ENCODE peak calls at places on chromosomes 2 and 18, in four cellular contexts. F is GM12878, U is tibial nerve, P is testis. R is an unnamed sample.

GRCh38 chr2:226187601-226188000 is 612.0 kb downstream of the IRS1 start:
- DNase-seq in P (no peak), U (no peak), F (no peak), R (no peak)

GRCh38 chr2:68747413-68747812 is 12.8 kb downstream of the ARHGAP25 start:
- DNase-seq in F (no peak), P (no peak), U (no peak), R (peak)

GRCh38 chr2:240855670-240856069 is 13.0 kb upstream of the AGXT start:
- DNase-seq in P (no peak), F (no peak), U (no peak), R (no peak)

GRCh38 chr18:79569720-79570119 is 109.9 kb upstream of the CTDP1 start:
- DNase-seq in F (no peak), P (no peak), U (no peak), R (no peak)

GRCh38 chr18:37419272-37419671 is 146.3 kb downstream of the CELF4 start:
- DNase-seq in U (no peak), P (no peak), F (no peak), R (no peak)

GRCh38 chr2:178361588-178361987 is 89.4 kb downstream of the PRKRA start:
- DNase-seq in P (no peak), F (no peak), U (no peak), R (no peak)

GRCh38 chr2:13524492-13524891 is 807.8 kb downstream of the TRIB2 start:
- DNase-seq in P (no peak), F (no peak), U (no peak), R (no peak)

GRCh38 chr2:10385933-10386773 is 62.0 kb downstream of the ODC1 start:
- DNase-seq in F (no peak), U (no peak), P (no peak), R (no peak)

GRCh38 chr2:189927823-189928222 is 134.7 kb downstream of the MSTN start:
- DNase-seq in U (no peak), P (no peak), F (no peak), R (no peak)

GRCh38 chr2:167293172-167293781 is 405.0 kb downstream of the XIRP2 start:
- DNase-seq in U (peak), F (no peak), P (peak), R (no peak)

GRCh38 chr2:113233593-113234550 is 44.8 kb downstream of the PAX8 start:
- DNase-seq in F (no peak), U (no peak), P (peak), R (no peak)

GRCh38 chr18:38445485-38446145 is 880.0 kb upstream of the CELF4 start:
- DNase-seq in F (no peak), U (no peak), P (no peak), R (no peak)

GRCh38 chr2:22455086-22455485 is 929.9 kb upstream of the KLHL29 start:
- DNase-seq in F (no peak), P (no peak), U (no peak), R (no peak)

GRCh38 chr2:64644240-64645013 is 9.3 kb downstream of the SERTAD2 start:
- DNase-seq in P (peak), F (no peak), U (peak), R (peak)

GRCh38 chr18:39414009-39414700 is 1848.6 kb upstream of the CELF4 start:
- DNase-seq in F (no peak), U (no peak), P (no peak), R (no peak)

GRCh38 chr2:59425292-59425691 is 1128.2 kb downstream of the BCL11A start:
- DNase-seq in P (no peak), F (no peak), U (no peak), R (no peak)

GRCh38 chr2:12502759-12503158 is 214.0 kb upstream of the TRIB2 start:
- DNase-seq in P (no peak), F (no peak), U (no peak), R (no peak)

GRCh38 chr18:63528863-63529492 is 13.2 kb upstream of the SERPINB12 start:
- DNase-seq in P (peak), U (no peak), F (no peak), R (no peak)

GRCh38 chr2:98909381-98910211 is 26.4 kb downstream of the CRACDL start:
- DNase-seq in U (no peak), P (no peak), F (no peak), R (peak)

GRCh38 chr2:15636972-15637785 is 45.5 kb downstream of the DDX1 start:
- DNase-seq in P (peak), U (peak), F (no peak), R (peak)

GRCh38 chr2:59585657-59586056 is 967.8 kb downstream of the BCL11A start:
- DNase-seq in U (no peak), P (no peak), F (no peak), R (no peak)

GRCh38 chr2:20456049-20456665 is 9.3 kb downstream of the RHOB start:
- DNase-seq in P (no peak), F (no peak), U (no peak), R (no peak)

GRCh38 chr18:11976882-11977281 is 4.4 kb upstream of the IMPA2 start:
- DNase-seq in F (no peak), P (no peak), U (no peak), R (no peak)

GRCh38 chr2:36356990-36357505 is 1.5 kb downstream of the CRIM1 start:
- DNase-seq in P (peak), F (no peak), U (peak), R (peak)

GRCh38 chr2:36355157-36355889 is at the start of gene CRIM1:
- DNase-seq in F (no peak), P (peak), U (peak), R (peak)

GRCh38 chr2:36355890-36356198 is 266 bp downstream of the CRIM1 start:
- DNase-seq in P (no peak), U (no peak), F (no peak), R (no peak)

GRCh38 chr2:36357506-36358316 is 2.1 kb downstream of the CRIM1 start:
- DNase-seq in F (no peak), P (peak), U (peak), R (no peak)

DNA sequence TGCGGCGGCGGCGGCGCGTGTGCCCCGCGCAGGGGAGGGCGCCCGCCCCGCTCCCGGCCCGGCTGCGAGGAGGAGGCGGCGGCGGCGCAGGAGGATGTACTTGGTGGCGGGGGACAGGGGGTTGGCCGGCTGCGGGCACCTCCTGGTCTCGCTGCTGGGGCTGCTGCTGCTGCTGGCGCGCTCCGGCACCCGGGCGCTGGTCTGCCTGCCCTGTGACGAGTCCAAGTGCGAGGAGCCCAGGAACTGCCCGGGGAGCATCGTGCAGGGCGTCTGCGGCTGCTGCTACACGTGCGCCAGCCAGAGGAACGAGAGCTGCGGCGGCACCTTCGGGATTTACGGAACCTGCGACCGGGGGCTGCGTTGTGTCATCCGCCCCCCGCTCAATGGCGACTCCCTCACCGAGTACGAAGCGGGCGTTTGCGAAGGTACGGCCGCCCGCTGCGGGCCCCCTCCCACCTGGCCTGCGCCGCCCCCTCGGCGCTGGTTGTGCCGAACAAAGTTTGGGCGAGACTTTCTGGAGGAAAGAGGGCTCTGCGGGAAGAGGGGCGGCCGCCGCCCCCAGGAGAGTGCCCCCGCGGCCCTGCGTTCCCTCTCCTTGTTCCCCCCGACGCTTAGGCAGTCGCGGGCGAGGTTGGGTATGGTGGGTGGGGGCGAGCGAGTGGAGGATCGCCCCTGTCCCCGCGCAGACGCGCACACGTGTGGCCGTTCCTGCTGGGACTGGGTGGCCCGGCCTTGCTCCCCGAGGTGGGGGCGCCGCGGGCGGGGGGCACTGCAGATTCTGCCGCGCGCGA is 816 bp downstream of the CRIM1 start:
- DNase-seq in U (no peak), P (peak), F (no peak), R (peak)
- H3K27ac ChIP-seq in U (peak), P (peak), F (no peak), R (peak)

GRCh38 chr18:49094979-49095632 is 144.3 kb upstream of the SMAD7 start:
- DNase-seq in U (peak), F (no peak), P (no peak), R (no peak)
- H3K27ac ChIP-seq in U (no peak), F (no peak), P (no peak), R (no peak)

GRCh38 chr2:212904646-212905045 is 246.8 kb downstream of the IKZF2 start:
- DNase-seq in P (no peak), U (no peak), F (no peak), R (no peak)

GRCh38 chr2:212900715-212901114 is 250.7 kb downstream of the IKZF2 start:
- DNase-seq in F (no peak), P (no peak), U (no peak), R (no peak)

GRCh38 chr2:212902421-212902820 is 249.0 kb downstream of the IKZF2 start:
- DNase-seq in F (no peak), U (no peak), P (no peak), R (no peak)

GRCh38 chr2:212903413-212903812 is 248.0 kb downstream of the IKZF2 start:
- DNase-seq in P (no peak), F (no peak), U (no peak), R (no peak)

GRCh38 chr2:212901604-212902275 is 249.7 kb downstream of the IKZF2 start:
- DNase-seq in F (no peak), P (no peak), U (no peak), R (no peak)
- H3K27ac ChIP-seq in F (no peak), P (no peak), U (no peak), R (no peak)

GRCh38 chr18:24426073-24426397 is 435 bp upstream of the IMPACT start:
- DNase-seq in U (no peak), F (no peak), P (no peak), R (no peak)
- H3K27ac ChIP-seq in U (peak), F (no peak), P (peak), R (peak)

DNA sequence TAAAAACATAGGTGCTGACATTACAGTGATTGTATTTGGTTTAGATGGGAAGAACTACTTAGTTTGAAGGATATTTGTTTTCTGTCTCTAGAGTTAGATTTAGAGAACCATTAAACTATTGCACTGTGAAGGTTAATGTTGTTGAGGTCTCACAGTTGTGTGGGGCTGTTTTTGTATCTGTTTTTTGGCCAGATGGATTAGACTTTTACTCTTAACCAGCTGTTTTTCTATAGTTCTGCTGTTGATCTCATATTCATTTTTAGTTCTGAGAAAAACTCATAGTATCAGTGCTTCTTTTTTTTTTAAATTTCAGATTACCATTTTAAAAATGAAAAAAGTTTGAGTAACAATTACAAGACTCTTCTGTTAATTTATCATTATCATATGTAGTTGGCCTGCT is 14.4 kb downstream of the MTX2 start:
- DNase-seq in P (no peak), F (no peak), U (no peak), R (no peak)
- H3K27ac ChIP-seq in P (no peak), F (peak), U (no peak), R (no peak)